ENCODE peak calls at places on chromosome 19, in nine cellular contexts. X is dorsolateral prefrontal cortex; D is glutamatergic neuron; C is naive thymus-derived CD8-positive, alpha-beta T cell; Z is CD4-positive, CD25-positive, alpha-beta regulatory T cell; V is NCI-H345; F is NCI-H1105; L is midbrain; T is activated T-helper 1 cell treated with anti-CD3 and anti-CD28 coated beads, Interleukin-12 subunit alpha, Interleukin-12 subunit beta, Interleukin-2, Interleukin-4 antibody, amounts not matched to agents 30 ng/mL and 10 ng/mL and 1 ng/mL, durations not matched to agents 14 hours and 24 hours and 36 hours. I is an unnamed sample.

GRCh38 chr19:5591476-5591875 is 23.7 kb upstream of the TINCR start:
- DNase-seq in F (no peak), L (no peak), T (no peak), C (no peak), Z (no peak), D (no peak), V (no peak), X (no peak), I (no peak)

GRCh38 chr19:55672418-55672817 is 2.6 kb upstream of the EPN1 start:
- DNase-seq in C (no peak), D (no peak), X (no peak), V (no peak), F (no peak), Z (no peak), T (no peak), L (no peak), I (no peak)

GRCh38 chr19:7018828-7019227 is 2.4 kb downstream of the MBD3L2B start:
- DNase-seq in V (no peak), Z (no peak), L (no peak), T (no peak), F (no peak), C (no peak), X (no peak), D (no peak), I (no peak)

GRCh38 chr19:48713041-48713863 is 6.3 kb downstream of the MAMSTR start:
- DNase-seq in Z (no peak), C (no peak), T (no peak), L (no peak), D (peak; percentile 38), X (no peak), V (peak; percentile 35), F (no peak), I (no peak)

GRCh38 chr19:52943884-52944643 is 18.6 kb downstream of the ZNF816 start:
- DNase-seq in L (no peak), Z (no peak), X (no peak), V (no peak), F (no peak), C (no peak), D (no peak), T (no peak), I (no peak)

GRCh38 chr19:50896591-50897190 is 14.5 kb downstream of the KLK4 start:
- DNase-seq in V (peak; percentile 64), L (no peak), T (no peak), D (no peak), F (no peak), X (no peak), C (no peak), Z (no peak), I (no peak)

GRCh38 chr19:45423589-45424190 is at the start of gene ERCC1:
- DNase-seq in F (peak; percentile 99), T (peak; percentile 82), D (peak; percentile 97), V (peak; percentile 95), Z (peak; percentile 84), C (peak; percentile 49), X (peak; percentile 93), L (peak; percentile 95), I (peak; percentile 97)

GRCh38 chr19:1823539-1824251 is 11.6 kb upstream of the ATP8B3 start:
- DNase-seq in Z (no peak), T (no peak), L (no peak), F (no peak), C (no peak), X (no peak), D (no peak), V (no peak), I (no peak)

GRCh38 chr19:46240693-46241092 is 11.2 kb downstream of the IGFL1 start:
- DNase-seq in X (no peak), C (no peak), F (no peak), Z (no peak), L (no peak), V (no peak), D (no peak), T (no peak), I (no peak)

GRCh38 chr19:2607712-2608601 is 94.5 kb downstream of the GNG7 start:
- DNase-seq in V (peak; percentile 10), Z (peak; percentile 60), L (no peak), D (no peak), X (no peak), C (peak; percentile 77), T (peak; percentile 52), F (peak; percentile 65), I (peak; percentile 71)

GRCh38 chr19:33906578-33907335 is 110.1 kb downstream of the KCTD15 start:
- DNase-seq in L (no peak), C (no peak), V (no peak), F (no peak), X (no peak), Z (no peak), T (no peak), D (peak; percentile 28), I (no peak)

GRCh38 chr19:33963514-33963913 is 166.8 kb downstream of the KCTD15 start:
- DNase-seq in X (no peak), L (no peak), V (no peak), T (no peak), Z (no peak), F (no peak), D (no peak), C (no peak), I (no peak)

GRCh38 chr19:48489608-48490216 is 20.5 kb downstream of the CYTH2 start:
- DNase-seq in Z (peak; percentile 65), F (peak; percentile 59), L (peak; percentile 44), X (no peak), C (peak; percentile 78), V (peak; percentile 31), D (peak; percentile 86), T (peak; percentile 72), I (peak; percentile 76)

GRCh38 chr19:18319591-18320135 is 3.2 kb downstream of the LSM4 start:
- DNase-seq in D (no peak), C (no peak), V (no peak), Z (no peak), T (no peak), X (no peak), F (no peak), L (no peak), I (no peak)

GRCh38 chr19:9913237-9914000 is 22.9 kb downstream of the OLFM2 start:
- DNase-seq in D (peak; percentile 47), F (no peak), L (peak; percentile 12), C (no peak), X (no peak), Z (no peak), V (no peak), T (no peak), I (peak; percentile 68)

GRCh38 chr19:4454952-4455738 is 2.4 kb downstream of the UBXN6 start:
- DNase-seq in C (no peak), F (no peak), T (no peak), D (no peak), V (no peak), X (no peak), L (no peak), Z (no peak), I (no peak)

GRCh38 chr19:33252971-33253370 is 27.3 kb upstream of the SLC7A10 start:
- DNase-seq in D (no peak), V (no peak), Z (no peak), T (no peak), L (no peak), C (no peak), X (no peak), F (no peak), I (peak; percentile 59)

GRCh38 chr19:10007366-10007765 is 2.9 kb downstream of the COL5A3 start:
- DNase-seq in D (no peak), T (no peak), F (no peak), Z (no peak), V (no peak), X (no peak), C (no peak), L (no peak), I (no peak)

I was measured in posterior cingulate gyrus.